ENCODE peak calls at places on chromosomes 7 and 10, in four cellular contexts. I, Z, C and Y are unnamed samples.

GRCh38 chr10:107749235-107749634 is 584.7 kb upstream of the SORCS1 start:
- DNase-seq in I (no peak), Z (no peak), C (no peak), Y (no peak)

GRCh38 chr10:28560617-28561016 is 27.7 kb downstream of the WAC start:
- DNase-seq in I (no peak), Z (no peak), C (no peak), Y (no peak)

GRCh38 chr7:26060713-26061339 is 91.2 kb upstream of the NFE2L3 start:
- DNase-seq in I (no peak), Z (no peak), C (no peak), Y (no peak)

GRCh38 chr7:151148319-151149259 is 18.9 kb downstream of the GBX1 start:
- DNase-seq in I (no peak), Z (no peak), C (no peak), Y (no peak)

GRCh38 chr7:71345485-71345884 is 213.5 kb downstream of the GALNT17 start:
- DNase-seq in I (no peak), Z (no peak), C (no peak), Y (no peak)

GRCh38 chr7:75737856-75738603 is 711 bp downstream of the HIP1 start:
- DNase-seq in I (no peak), Z (no peak), C (peak; percentile 14), Y (no peak)

GRCh38 chr10:92965314-92965713 is 95.3 kb upstream of the CYP26C1 start:
- DNase-seq in I (no peak), Z (no peak), C (peak; percentile 11), Y (no peak)

GRCh38 chr10:31071232-31071999 is 39.8 kb upstream of the ZNF438 start:
- DNase-seq in I (no peak), Z (no peak), C (no peak), Y (no peak)

GRCh38 chr10:98269435-98269912 is 1.5 kb upstream of the LOXL4 start:
- DNase-seq in I (no peak), Z (no peak), C (peak; percentile 35), Y (no peak)

GRCh38 chr7:2012044-2012900 is 220.5 kb downstream of the MAD1L1 start:
- DNase-seq in I (no peak), Z (no peak), C (no peak), Y (no peak)

GRCh38 chr7:128189231-128189930 is 51.7 kb upstream of the LEP start:
- DNase-seq in I (no peak), Z (no peak), C (no peak), Y (no peak)

GRCh38 chr10:115355162-115355760 is 262.1 kb downstream of the ATRNL1 start:
- DNase-seq in I (peak; percentile 15), Z (peak; percentile 7), C (peak; percentile 10), Y (peak; percentile 11)

GRCh38 chr10:18665079-18665478 is 5.8 kb downstream of the ARL5B start:
- DNase-seq in I (no peak), Z (no peak), C (no peak), Y (no peak)

GRCh38 chr10:105742184-105742583 is 1101.1 kb downstream of the SORCS3 start:
- DNase-seq in I (no peak), Z (no peak), C (no peak), Y (no peak)

GRCh38 chr10:67612577-67613537 is 83.1 kb downstream of the CTNNA3 start:
- DNase-seq in I (peak; percentile 59), Z (no peak), C (no peak), Y (no peak)

GRCh38 chr10:117543245-117543998 is 876 bp downstream of the EMX2 start:
- DNase-seq in I (no peak), Z (no peak), C (no peak), Y (no peak)

GRCh38 chr10:653991-654646 is 35.3 kb downstream of the DIP2C start:
- DNase-seq in I (no peak), Z (no peak), C (no peak), Y (no peak)

GRCh38 chr7:70104243-70104642 is 506.0 kb downstream of the AUTS2 start:
- DNase-seq in I (no peak), Z (no peak), C (no peak), Y (no peak)

GRCh38 chr10:17425584-17426262 is 28.7 kb downstream of the ST8SIA6 start:
- DNase-seq in I (no peak), Z (no peak), C (peak; percentile 89), Y (no peak)

GRCh38 chr7:128661446-128661845 is 10.6 kb upstream of the GARIN1A start:
- DNase-seq in I (no peak), Z (no peak), C (no peak), Y (no peak)

GRCh38 chr10:66964946-66965345 is 39.1 kb downstream of the LRRTM3 start:
- DNase-seq in I (no peak), Z (no peak), C (no peak), Y (no peak)

GRCh38 chr10:23294638-23295247 is 49.9 kb downstream of the C10orf67 start:
- DNase-seq in I (no peak), Z (no peak), C (no peak), Y (no peak)

GRCh38 chr10:24552346-24553016 is 171.2 kb downstream of the ARHGAP21 start:
- DNase-seq in I (no peak), Z (no peak), C (peak; percentile 96), Y (peak; percentile 44)

GRCh38 chr10:28089467-28089866 is 90.6 kb upstream of the ODAD2 start:
- DNase-seq in I (no peak), Z (no peak), C (no peak), Y (no peak)

GRCh38 chr7:47125529-47125928 is 456.4 kb downstream of the TNS3 start:
- DNase-seq in I (no peak), Z (no peak), C (no peak), Y (no peak)

GRCh38 chr10:45003432-45004000 is 2.8 kb downstream of the ZNF22 start:
- DNase-seq in I (no peak), Z (no peak), C (no peak), Y (no peak)

GRCh38 chr7:47503283-47503682 is 78.6 kb downstream of the TNS3 start:
- DNase-seq in I (no peak), Z (no peak), C (no peak), Y (no peak)

GRCh38 chr10:107718868-107719267 is 554.4 kb upstream of the SORCS1 start:
- DNase-seq in I (no peak), Z (no peak), C (no peak), Y (no peak)

GRCh38 chr7:45163692-45164052 is 6.1 kb downstream of the RAMP3 start:
- DNase-seq in I (no peak), Z (no peak), C (no peak), Y (no peak)

GRCh38 chr7:74039337-74039736 is 11.4 kb downstream of the ELN start:
- DNase-seq in I (no peak), Z (no peak), C (no peak), Y (no peak)

GRCh38 chr10:97376413-97376812 is 24.7 kb downstream of the RRP12 start:
- DNase-seq in I (no peak), Z (peak; percentile 54), C (no peak), Y (no peak)

GRCh38 chr10:131871673-131872005 is 29.2 kb upstream of the PPP2R2D start:
- DNase-seq in I (no peak), Z (no peak), C (no peak), Y (no peak)

GRCh38 chr10:13827418-13827817 is 240.7 kb downstream of the PRPF18 start:
- DNase-seq in I (no peak), Z (no peak), C (no peak), Y (no peak)

GRCh38 chr7:66664590-66665293 is 36.1 kb downstream of the KCTD7 start:
- DNase-seq in I (no peak), Z (no peak), C (no peak), Y (no peak)

GRCh38 chr7:158251061-158251965 is 336.3 kb downstream of the PTPRN2 start:
- DNase-seq in I (no peak), Z (no peak), C (no peak), Y (no peak)

GRCh38 chr10:21740989-21741388 is 207.0 kb downstream of the MLLT10 start:
- DNase-seq in I (no peak), Z (no peak), C (no peak), Y (no peak)

GRCh38 chr10:9926003-9926402 is 1091.7 kb upstream of the CELF2 start:
- DNase-seq in I (no peak), Z (no peak), C (no peak), Y (no peak)

GRCh38 chr7:104862719-104863118 is 151.3 kb upstream of the KMT2E start:
- DNase-seq in I (no peak), Z (no peak), C (peak; percentile 31), Y (no peak)

GRCh38 chr10:61845196-61845949 is 56.1 kb upstream of the ARID5B start:
- DNase-seq in I (no peak), Z (no peak), C (peak; percentile 42), Y (no peak)
- TF ChIP-seq SPI1 in I (no peak), Z (no peak), C (peak; percentile 12), Y (no peak)

DNA sequence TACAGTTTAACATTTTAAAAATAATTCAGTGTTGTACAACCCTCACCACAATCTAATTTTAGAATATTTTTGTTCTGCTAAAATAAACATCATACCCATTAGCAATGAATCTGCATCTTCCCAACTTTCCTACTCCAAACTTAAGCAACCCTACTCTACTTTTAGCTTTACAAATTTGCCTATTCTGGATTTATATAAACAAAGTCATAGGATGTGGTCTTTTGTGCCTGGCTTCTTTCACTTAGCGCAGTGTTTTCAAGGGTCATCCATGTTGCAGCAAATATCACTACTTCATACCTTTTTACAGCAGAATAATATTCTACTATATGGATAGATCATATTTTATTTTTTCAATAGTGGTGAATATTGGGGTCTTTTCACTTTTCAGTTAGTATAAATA is 18.9 kb downstream of the CALML3 start:
- DNase-seq in I (no peak), Z (no peak), C (no peak), Y (no peak)
- TF ChIP-seq POLR2AphosphoS5 in I (no peak), Z (no peak), C (no peak), Y (no peak)

GRCh38 chr10:122190553-122190952 is 80.5 kb upstream of the BTBD16 start:
- DNase-seq in I (no peak), Z (no peak), C (no peak), Y (no peak)

GRCh38 chr10:122192142-122192541 is 79.0 kb upstream of the BTBD16 start:
- DNase-seq in I (no peak), Z (no peak), C (no peak), Y (no peak)

GRCh38 chr10:122189185-122189584 is 81.9 kb upstream of the BTBD16 start:
- DNase-seq in I (no peak), Z (no peak), C (no peak), Y (no peak)

GRCh38 chr10:122188706-122189105 is 82.4 kb upstream of the BTBD16 start:
- DNase-seq in I (no peak), Z (no peak), C (no peak), Y (no peak)

GRCh38 chr10:122190151-122190550 is 80.9 kb upstream of the BTBD16 start:
- DNase-seq in I (no peak), Z (no peak), C (no peak), Y (no peak)
- TF ChIP-seq SPI1 in I (no peak), Z (no peak), C (no peak), Y (no peak)

GRCh38 chr7:234712-235553 is 42.6 kb downstream of the FAM20C start:
- DNase-seq in I (no peak), Z (no peak), C (no peak), Y (no peak)
- TF ChIP-seq POLR2AphosphoS5 in I (no peak), Z (no peak), C (no peak), Y (no peak)

DNA sequence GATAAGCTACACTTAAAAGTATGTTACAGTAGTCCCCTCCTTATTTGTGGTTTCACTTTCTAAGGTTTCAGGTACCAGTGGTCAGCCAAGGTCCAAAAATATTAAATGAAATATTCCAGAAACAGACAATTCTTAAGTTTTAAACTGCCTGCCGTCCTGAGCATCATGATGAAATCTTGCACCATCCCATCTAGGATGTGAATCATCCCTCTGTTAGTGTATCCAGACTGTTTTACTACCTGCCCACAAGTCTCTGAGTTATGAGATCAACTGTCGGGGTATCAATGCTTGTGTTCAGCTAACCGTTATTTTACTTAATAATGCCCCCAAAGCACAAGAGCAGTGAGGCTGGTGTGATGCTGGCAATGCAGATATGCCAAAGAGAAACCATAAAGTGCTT is 11.4 kb downstream of the KDM7A start:
- DNase-seq in I (no peak), Z (no peak), C (no peak), Y (no peak)
- TF ChIP-seq SPI1 in I (no peak), Z (no peak), C (no peak), Y (no peak)